ENCODE peak calls at places on chromosomes 12 and 14, in six cellular contexts. T, W, D, X, Q and I are unnamed samples.

GRCh38 chr12:14756331-14757143 is 46.7 kb downstream of the WBP11 start:
- DNase-seq in T (no peak), W (no peak), D (no peak), X (no peak), Q (no peak), I (no peak)

GRCh38 chr12:45703942-45704341 is 25.6 kb upstream of the ARID2 start:
- DNase-seq in T (no peak), W (no peak), D (no peak), X (no peak), Q (no peak), I (no peak)

GRCh38 chr12:64990991-64991570 is 130.0 kb downstream of the WIF1 start:
- DNase-seq in T (no peak), W (no peak), D (no peak), X (no peak), Q (no peak), I (no peak)

GRCh38 chr12:30700216-30700900 is 4.7 kb upstream of the IPO8 start:
- DNase-seq in T (no peak), W (no peak), D (peak), X (no peak), Q (no peak), I (no peak)

GRCh38 chr12:89862511-89863331 is 154.1 kb upstream of the ATP2B1 start:
- DNase-seq in T (peak), W (no peak), D (peak), X (peak), Q (peak), I (peak)

GRCh38 chr14:38125484-38125912 is 82.2 kb upstream of the SSTR1 start:
- DNase-seq in T (no peak), W (no peak), D (no peak), X (no peak), Q (no peak), I (no peak)

GRCh38 chr12:82838827-82839226 is 152.1 kb downstream of the TMTC2 start:
- DNase-seq in T (no peak), W (no peak), D (no peak), X (no peak), Q (no peak), I (no peak)

GRCh38 chr14:37988472-37988871 is 219.2 kb upstream of the SSTR1 start:
- DNase-seq in T (no peak), W (no peak), D (no peak), X (no peak), Q (no peak), I (no peak)

GRCh38 chr12:118374126-118374725 is 1.5 kb upstream of the TAOK3 start:
- DNase-seq in T (no peak), W (no peak), D (no peak), X (no peak), Q (no peak), I (no peak)

GRCh38 chr12:118374909-118375308 is 1.4 kb upstream of the SUDS3 start:
- DNase-seq in T (no peak), W (no peak), D (no peak), X (no peak), Q (no peak), I (no peak)

GRCh38 chr12:118372541-118373495 is at the start of gene TAOK3:
- DNase-seq in T (peak), W (peak), D (peak), X (peak), Q (peak), I (peak)

GRCh38 chr12:118375348-118375747 is 1.0 kb upstream of the SUDS3 start:
- DNase-seq in T (no peak), W (no peak), D (no peak), X (no peak), Q (no peak), I (no peak)

DNA sequence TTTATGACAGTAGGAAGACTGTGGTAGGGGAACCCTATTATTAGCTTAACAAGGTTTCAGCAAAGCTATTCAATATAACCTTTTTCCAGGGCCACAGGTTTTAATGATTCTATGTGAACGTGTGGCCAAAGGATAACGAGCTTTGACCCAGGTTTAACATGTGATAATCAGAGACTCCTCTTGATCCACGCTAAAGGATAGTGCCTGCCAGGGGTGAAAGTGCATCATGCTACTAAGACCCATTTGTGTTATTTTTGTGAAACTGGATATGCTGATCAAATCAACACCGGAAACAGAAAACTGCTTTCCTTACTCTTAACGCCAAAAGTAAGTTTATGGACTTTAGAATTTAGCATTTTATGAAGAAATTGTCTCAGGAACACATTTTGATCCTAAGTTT is 921 bp upstream of the TAOK3 start:
- DNase-seq in T (no peak), W (no peak), D (no peak), X (no peak), Q (no peak), I (no peak)
- H3K4me3 ChIP-seq in T (no peak), W (no peak), D (peak), X (peak), Q (peak), I (peak)

DNA sequence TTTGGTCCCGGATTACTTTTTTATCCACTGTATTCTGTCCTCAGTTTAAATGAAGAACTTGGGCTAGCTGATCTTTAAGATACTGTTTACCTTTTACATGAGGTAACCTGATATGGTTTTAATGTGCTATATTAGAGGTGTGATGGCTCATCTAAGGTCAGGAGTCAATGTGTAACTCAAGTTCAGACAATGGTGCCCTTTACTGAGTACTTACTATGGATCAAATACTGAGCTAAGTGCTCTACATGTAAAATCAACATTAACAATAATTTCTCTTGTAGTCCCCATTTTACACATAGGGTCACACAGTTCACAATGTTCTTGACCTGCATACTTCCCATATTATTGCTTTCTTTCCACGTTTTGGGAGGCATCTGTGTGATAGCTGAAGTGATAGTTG is 79.2 kb downstream of the CEP83 start:
- DNase-seq in T (no peak), W (no peak), D (no peak), X (no peak), Q (no peak), I (no peak)
- H3K4me3 ChIP-seq in T (no peak), W (no peak), D (no peak), X (no peak), Q (no peak), I (no peak)

DNA sequence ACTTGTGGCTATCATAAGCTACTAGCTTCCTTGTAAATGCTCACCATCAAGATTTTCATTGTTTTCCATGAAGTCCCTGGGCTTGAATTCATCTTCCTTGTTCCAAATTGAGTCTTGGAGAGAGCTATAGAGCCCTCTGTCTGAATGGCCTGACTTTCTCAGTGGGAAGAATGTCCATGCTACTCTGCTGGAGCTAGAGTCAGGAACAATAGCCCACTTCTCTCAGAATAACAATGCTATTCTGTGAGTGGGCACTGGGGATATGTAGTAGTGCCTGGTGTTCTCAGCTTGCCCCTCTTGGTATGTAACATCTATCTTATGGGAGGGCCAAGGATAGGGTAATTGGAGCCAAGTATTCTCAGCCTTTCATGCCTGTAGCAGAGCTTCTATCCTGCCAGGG is 127.6 kb upstream of the TRHDE start:
- DNase-seq in T (no peak), W (no peak), D (no peak), X (no peak), Q (no peak), I (no peak)
- H3K4me3 ChIP-seq in T (no peak), W (no peak), D (no peak), X (no peak), Q (no peak), I (no peak)

DNA sequence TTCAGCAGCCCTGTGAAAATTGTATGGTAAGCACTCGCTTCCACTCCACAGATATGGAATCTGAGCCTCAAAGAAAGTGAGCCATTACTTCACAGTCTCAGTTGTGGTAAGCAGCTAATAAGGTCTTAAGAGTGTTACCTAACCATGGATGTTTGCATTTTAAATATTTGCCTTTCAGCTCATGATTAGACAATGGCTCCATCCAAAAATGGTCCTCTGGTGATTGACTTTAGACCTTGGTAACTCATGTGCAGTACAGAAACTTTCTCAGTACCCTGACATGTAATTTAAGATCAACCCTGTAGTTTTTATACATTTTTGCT is 1.8 kb downstream of the A2M start:
- DNase-seq in T (no peak), W (no peak), D (no peak), X (no peak), Q (no peak), I (no peak)
- H3K4me3 ChIP-seq in T (no peak), W (no peak), D (no peak), X (peak), Q (no peak), I (no peak)

DNA sequence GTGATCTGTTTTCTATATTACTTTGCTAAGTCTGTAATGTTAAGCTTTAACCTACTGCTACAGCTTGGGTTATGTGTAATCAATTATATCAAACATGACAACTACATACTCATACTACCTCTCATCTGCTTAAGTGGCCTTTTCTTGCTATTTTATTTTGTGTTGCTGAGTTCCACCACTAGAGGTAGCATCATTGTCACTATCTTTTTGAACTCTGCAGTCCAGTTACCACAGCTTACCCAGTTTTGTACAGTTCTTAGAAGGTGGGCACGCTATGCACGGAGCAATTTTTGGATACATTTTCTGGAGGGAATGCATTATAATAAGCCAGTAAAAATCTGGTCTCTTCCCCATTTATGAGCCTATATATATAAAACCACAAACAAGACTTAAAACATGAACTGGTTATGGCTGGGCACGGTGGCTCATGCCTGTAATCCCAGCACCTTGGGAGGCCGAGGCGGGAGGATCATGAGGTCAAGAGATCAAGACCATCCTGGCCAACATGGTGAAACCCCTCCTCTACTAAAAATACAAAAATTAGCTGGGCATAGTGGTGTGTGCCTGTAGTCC is 48.5 kb downstream of the SAV1 start:
- DNase-seq in T (no peak), W (no peak), D (peak), X (no peak), Q (peak), I (peak)
- H3K4me3 ChIP-seq in T (no peak), W (no peak), D (no peak), X (no peak), Q (no peak), I (no peak)